ENCODE peak calls at places on chromosomes 12 and 14, in six cellular contexts. J is transverse colon, N is endothelial cell, W is tibial artery, B is nephron progenitor cell, M is heart right ventricle. E is an unnamed sample.

GRCh38 chr14:89165189-89165809 is 251.7 kb downstream of the FOXN3 start:
- DNase-seq in B (no peak), W (no peak), J (no peak), N (peak; percentile 12), M (peak; percentile 19), E (no peak)

GRCh38 chr14:80464531-80465149 is 253.3 kb upstream of the DIO2 start:
- DNase-seq in M (no peak), W (no peak), B (no peak), J (no peak), N (no peak), E (no peak)

GRCh38 chr12:78385541-78385940 is 479.0 kb upstream of the SYT1 start:
- DNase-seq in M (no peak), W (no peak), N (no peak), B (no peak), J (no peak), E (no peak)

GRCh38 chr12:89980236-89980635 is 271.6 kb upstream of the ATP2B1 start:
- DNase-seq in B (no peak), N (no peak), W (peak; percentile 43), M (peak; percentile 13), J (no peak), E (peak; percentile 38)

GRCh38 chr12:70031046-70031445 is 206.0 kb downstream of the MYRFL start:
- DNase-seq in M (no peak), J (no peak), B (no peak), N (no peak), W (no peak), E (no peak)

GRCh38 chr14:89029961-89030694 is 205.7 kb downstream of the TTC8 start:
- DNase-seq in W (no peak), N (no peak), M (no peak), J (no peak), B (no peak), E (no peak)

GRCh38 chr14:74402264-74403251 is 23.5 kb downstream of the SYNDIG1L start:
- DNase-seq in J (no peak), N (no peak), M (no peak), B (no peak), W (no peak), E (no peak)

GRCh38 chr14:95683793-95684192 is 2.4 kb upstream of the TCL1B start:
- DNase-seq in M (no peak), J (peak; percentile 16), N (no peak), B (no peak), W (no peak), E (peak; percentile 22)

GRCh38 chr14:104265918-104266642 is 127.7 kb downstream of the KIF26A start:
- DNase-seq in W (no peak), B (no peak), J (no peak), M (no peak), N (no peak), E (peak; percentile 35)

GRCh38 chr14:99910337-99911268 is 117.4 kb downstream of the EML1 start:
- DNase-seq in W (no peak), M (no peak), B (no peak), N (no peak), J (no peak), E (no peak)

GRCh38 chr12:11827096-11827841 is 177.8 kb downstream of the ETV6 start:
- DNase-seq in J (no peak), B (peak; percentile 38), N (no peak), W (no peak), M (no peak), E (no peak)

GRCh38 chr14:24315807-24316596 is 4.7 kb downstream of the LTB4R start:
- DNase-seq in B (no peak), J (peak; percentile 75), M (peak; percentile 56), N (no peak), W (no peak), E (peak; percentile 73)
- TF ChIP-seq CTCF in B (no peak), J (peak; percentile 41), M (peak; percentile 63), N (no peak), W (no peak), E (peak; percentile 19)

GRCh38 chr12:109899783-109900751 is at the start of gene TCHP:
- DNase-seq in W (peak; percentile 88), N (peak; percentile 78), J (peak; percentile 88), M (peak; percentile 90), B (peak; percentile 76), E (peak; percentile 91)

GRCh38 chr12:109893250-109893995 is 6.7 kb upstream of the TCHP start:
- DNase-seq in J (no peak), N (no peak), M (no peak), B (no peak), W (no peak), E (no peak)

GRCh38 chr12:109896188-109896587 is 3.9 kb upstream of the TCHP start:
- DNase-seq in M (no peak), B (no peak), N (no peak), W (no peak), J (no peak), E (no peak)

GRCh38 chr12:109894939-109895338 is 5.1 kb upstream of the TCHP start:
- DNase-seq in W (no peak), B (no peak), J (no peak), N (no peak), M (no peak), E (no peak)

GRCh38 chr12:109897029-109897428 is 3.0 kb upstream of the TCHP start:
- DNase-seq in M (no peak), N (no peak), W (no peak), B (no peak), J (no peak), E (no peak)
- TF ChIP-seq CTCF in M (no peak), N (no peak), W (no peak), B (no peak), J (no peak), E (no peak)

GRCh38 chr12:102540856-102541385 is 60.6 kb upstream of the IGF1 start:
- DNase-seq in B (no peak), N (no peak), M (no peak), W (no peak), J (no peak), E (no peak)

GRCh38 chr12:102539651-102540553 is 59.5 kb upstream of the IGF1 start:
- DNase-seq in J (no peak), B (peak; percentile 12), M (no peak), W (no peak), N (no peak), E (no peak)

GRCh38 chr12:102543931-102544485 is 63.6 kb upstream of the IGF1 start:
- DNase-seq in B (no peak), W (no peak), J (no peak), M (no peak), N (no peak), E (no peak)

GRCh38 chr12:102542816-102543448 is 62.6 kb upstream of the IGF1 start:
- DNase-seq in B (no peak), N (no peak), J (no peak), M (peak; percentile 29), W (no peak), E (peak; percentile 22)

DNA sequence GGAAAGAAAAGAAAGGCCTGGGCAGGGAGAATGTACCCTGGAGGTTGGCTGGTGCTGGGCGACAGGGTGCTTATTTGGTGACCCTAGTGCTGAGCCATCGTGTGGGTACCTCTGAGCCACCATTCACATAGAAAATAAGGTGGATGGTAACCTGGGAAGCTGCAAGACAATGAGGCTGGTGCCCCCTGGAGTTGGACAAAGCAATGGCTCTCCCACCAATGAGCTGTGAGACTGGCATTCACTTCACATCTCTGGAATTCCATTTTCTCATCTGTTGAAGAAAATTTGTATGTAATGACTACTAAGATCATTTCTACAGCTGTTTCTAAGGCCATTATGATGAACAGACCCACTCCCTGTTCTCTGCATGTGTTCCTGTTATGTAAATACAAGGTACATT is 63.1 kb upstream of the IGF1 start:
- DNase-seq in J (no peak), N (no peak), W (no peak), M (no peak), B (no peak), E (no peak)
- TF ChIP-seq CTCF in J (no peak), N (peak; percentile 15), W (no peak), M (no peak), B (no peak), E (no peak)

DNA sequence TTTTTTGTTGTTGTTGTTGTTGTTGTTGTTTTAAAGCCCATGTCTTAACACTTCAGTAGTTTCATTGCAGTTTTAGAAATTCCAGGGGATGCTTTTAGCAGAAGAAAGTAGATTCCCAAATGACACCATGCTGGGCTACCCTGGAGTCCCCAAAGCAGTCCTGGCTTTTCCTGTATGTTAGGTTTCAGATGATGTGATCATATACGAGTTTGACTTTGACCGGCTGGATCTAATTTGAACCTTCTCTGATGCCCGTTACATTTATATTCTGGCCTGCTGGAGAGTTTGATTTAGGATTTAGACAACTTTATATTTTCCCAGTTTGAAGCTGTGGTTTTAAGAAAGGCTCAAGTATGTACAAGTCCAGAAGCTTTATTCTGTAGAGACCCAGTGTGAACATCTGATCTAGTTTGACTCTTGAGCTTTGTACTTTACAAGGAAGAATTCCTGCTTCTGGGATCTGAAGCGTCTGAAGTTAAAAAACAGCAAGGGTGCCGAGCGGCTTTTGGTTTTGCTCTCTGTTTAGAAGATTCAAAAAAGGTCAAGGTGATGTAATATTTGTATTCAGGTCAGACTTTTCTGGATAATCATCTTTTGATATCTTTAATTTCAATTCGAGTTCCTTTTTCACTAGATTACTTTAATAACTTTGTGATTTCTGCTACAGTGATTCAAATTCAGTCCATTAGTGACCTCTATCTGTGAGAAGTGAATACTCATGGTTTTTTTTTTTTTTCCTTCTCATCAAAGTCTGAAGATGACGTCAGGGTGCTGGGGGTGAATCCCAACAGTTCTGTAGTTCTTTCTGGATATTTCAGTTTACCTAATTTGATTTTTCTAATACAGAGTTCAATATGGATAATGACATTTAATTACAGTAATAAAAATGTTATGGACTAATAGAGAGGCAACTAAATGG is 6.2 kb downstream of the FLRT2 start:
- DNase-seq in M (no peak), J (no peak), B (no peak), W (no peak), N (no peak), E (no peak)
- TF ChIP-seq CTCF in M (peak; percentile 63), J (peak; percentile 18), B (no peak), W (peak; percentile 36), N (peak; percentile 14), E (no peak)

GRCh38 chr12:85157023-85157626 is 121.0 kb downstream of the LRRIQ1 start:
- DNase-seq in B (no peak), J (no peak), M (no peak), W (no peak), N (no peak), E (no peak)

GRCh38 chr12:85156569-85156968 is 120.4 kb downstream of the LRRIQ1 start:
- DNase-seq in M (no peak), B (no peak), W (no peak), N (no peak), J (no peak), E (no peak)

GRCh38 chr12:85155791-85156190 is 119.6 kb downstream of the LRRIQ1 start:
- DNase-seq in W (no peak), N (no peak), J (no peak), M (no peak), B (no peak), E (no peak)
- TF ChIP-seq CTCF in W (peak; percentile 14), N (peak; percentile 30), J (no peak), M (no peak), B (peak; percentile 25), E (no peak)

E was measured in colonic mucosa.